ENCODE peak calls at places on chromosome 19, in five cellular contexts. S, C, X, U and I are unnamed samples.

GRCh38 chr19:47445937-47446402 is 25.7 kb downstream of the SLC8A2 start:
- DNase-seq in S (no peak), C (no peak), X (no peak), U (peak; percentile 58), I (peak; percentile 25)

GRCh38 chr19:15087182-15087581 is 5.2 kb downstream of the OR1I1 start:
- DNase-seq in S (no peak), C (no peak), X (no peak), U (no peak), I (no peak)

GRCh38 chr19:35090795-35091214 is 24.8 kb upstream of the FXYD3 start:
- DNase-seq in S (no peak), C (no peak), X (no peak), U (peak; percentile 66), I (no peak)

GRCh38 chr19:4361152-4362037 is 18.0 kb downstream of the MPND start:
- DNase-seq in S (no peak), C (no peak), X (peak; percentile 54), U (peak; percentile 39), I (no peak)

GRCh38 chr19:51948979-51949378 is 21.7 kb downstream of the ZNF613 start:
- DNase-seq in S (no peak), C (no peak), X (peak; percentile 23), U (no peak), I (no peak)

GRCh38 chr19:15737722-15738121 is at the start of gene OR10H3:
- DNase-seq in S (no peak), C (no peak), X (no peak), U (no peak), I (no peak)

GRCh38 chr19:28638445-28638844 is 574.5 kb downstream of the UQCRFS1 start:
- DNase-seq in S (no peak), C (no peak), X (no peak), U (no peak), I (no peak)

GRCh38 chr19:40633207-40633606 is 32.0 kb downstream of the LTBP4 start:
- DNase-seq in S (no peak), C (no peak), X (peak; percentile 85), U (no peak), I (peak; percentile 89)

GRCh38 chr19:56671613-56671994 is at the start of gene ZNF835:
- DNase-seq in S (no peak), C (no peak), X (no peak), U (no peak), I (no peak)

GRCh38 chr19:19485161-19485997 is 30.0 kb downstream of the TSSK6 start:
- DNase-seq in S (no peak), C (no peak), X (peak; percentile 68), U (no peak), I (no peak)

GRCh38 chr19:46674416-46675178 is 13.6 kb upstream of the DACT3 start:
- DNase-seq in S (peak; percentile 36), C (peak; percentile 20), X (peak; percentile 7), U (peak; percentile 66), I (peak; percentile 37)

GRCh38 chr19:35955881-35956634 is 19.9 kb downstream of the LRFN3 start:
- DNase-seq in S (no peak), C (no peak), X (no peak), U (no peak), I (no peak)

GRCh38 chr19:42252365-42253244 is 2.3 kb downstream of the ERF start:
- DNase-seq in S (no peak), C (peak; percentile 66), X (peak; percentile 68), U (no peak), I (no peak)

GRCh38 chr19:54154603-54155345 is 4.7 kb downstream of the LENG1 start:
- DNase-seq in S (no peak), C (no peak), X (no peak), U (no peak), I (no peak)

GRCh38 chr19:6216996-6217751 is 62.6 kb downstream of the MLLT1 start:
- DNase-seq in S (no peak), C (no peak), X (peak; percentile 13), U (peak; percentile 94), I (no peak)
- H3K9ac ChIP-seq in S (no peak overlapping the region), C (no peak overlapping the region), X (no peak overlapping the region), U (peak overlapping the region; percentile 32), I (no peak overlapping the region)

GRCh38 chr19:12782174-12782423 is 6.7 kb upstream of the HOOK2 start:
- DNase-seq in S (peak; percentile 78), C (no peak), X (no peak), U (no peak), I (no peak)

GRCh38 chr19:12783226-12783848 is 7.9 kb upstream of the JUNB start:
- DNase-seq in S (no peak), C (no peak), X (no peak), U (no peak), I (no peak)

GRCh38 chr19:12783849-12784393 is 7.4 kb upstream of the JUNB start:
- DNase-seq in S (no peak), C (peak; percentile 76), X (no peak), U (no peak), I (peak; percentile 75)

GRCh38 chr19:12784394-12784870 is 6.9 kb upstream of the JUNB start:
- DNase-seq in S (no peak), C (peak; percentile 28), X (peak; percentile 46), U (no peak), I (no peak)

DNA sequence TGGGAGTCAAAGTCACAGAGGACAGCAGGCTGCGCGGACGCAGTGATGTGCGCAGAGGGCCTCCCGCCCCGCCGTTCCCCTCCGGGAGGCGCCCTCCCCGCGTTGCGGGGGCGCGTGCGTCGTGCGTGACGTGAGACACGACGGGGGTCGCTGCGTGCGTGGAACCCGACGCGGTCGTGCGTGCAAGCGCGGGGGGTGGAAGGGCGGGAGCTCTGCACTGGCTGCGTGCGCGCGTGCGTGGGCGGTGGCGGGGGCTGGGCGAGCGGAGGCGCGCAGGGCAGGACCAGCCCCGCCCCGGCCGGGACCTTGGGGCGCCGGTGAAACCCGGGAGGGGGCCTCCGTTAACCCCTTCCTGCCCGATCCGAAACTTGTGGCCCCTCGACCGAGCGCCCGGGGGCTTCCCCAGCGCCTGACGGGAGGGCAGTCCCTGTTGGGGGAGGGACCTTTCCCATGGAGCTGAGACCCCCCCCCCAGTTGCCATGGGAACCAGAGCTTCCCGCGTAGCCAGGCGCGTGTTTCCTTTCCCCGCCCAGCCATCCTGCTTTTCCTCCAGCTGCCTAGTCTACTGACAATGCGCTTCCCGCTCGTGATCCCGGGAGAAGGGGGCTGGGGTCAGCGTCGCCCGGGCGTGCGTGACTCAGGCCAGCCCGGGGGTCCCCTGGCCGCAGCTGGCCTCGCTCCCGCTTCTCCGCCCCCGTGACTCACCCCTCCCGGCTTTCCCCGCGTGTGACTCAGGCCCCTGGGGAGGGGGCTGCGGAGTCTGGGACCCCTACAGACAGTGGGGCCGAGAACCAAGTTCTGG is 7.3 kb upstream of the HOOK2 start:
- DNase-seq in S (peak; percentile 96), C (peak; percentile 59), X (peak; percentile 85), U (peak; percentile 67), I (peak; percentile 68)
- TF ChIP-seq CTCF in S (peak; percentile 11), C (peak; percentile 14), X (peak; percentile 12), U (no peak), I (peak; percentile 9)

GRCh38 chr19:38017504-38018150 is 110.6 kb downstream of the SIPA1L3 start:
- DNase-seq in S (no peak), C (no peak), X (no peak), U (no peak), I (no peak)

GRCh38 chr19:38019427-38019724 is 112.4 kb downstream of the SIPA1L3 start:
- DNase-seq in S (no peak), C (no peak), X (no peak), U (no peak), I (no peak)

GRCh38 chr19:38021356-38021755 is 114.3 kb downstream of the SIPA1L3 start:
- DNase-seq in S (no peak), C (no peak), X (peak; percentile 54), U (no peak), I (no peak)

GRCh38 chr19:38018694-38019426 is 111.9 kb downstream of the SIPA1L3 start:
- DNase-seq in S (no peak), C (no peak), X (no peak), U (no peak), I (peak; percentile 27)

GRCh38 chr19:38020331-38020730 is 113.3 kb downstream of the SIPA1L3 start:
- DNase-seq in S (peak; percentile 63), C (no peak), X (no peak), U (no peak), I (no peak)
- H3K9ac ChIP-seq in S (no peak overlapping the region), C (no peak overlapping the region), X (no peak overlapping the region), U (no peak overlapping the region), I (no peak overlapping the region)

GRCh38 chr19:11295665-11296245 is at the start of gene TSPAN16:
- DNase-seq in S (no peak), C (no peak), X (no peak), U (peak; percentile 10), I (no peak)
- TF ChIP-seq CTCF in S (no peak), C (peak; percentile 25), X (no peak), U (peak; percentile 8), I (peak; percentile 38)